ENCODE peak calls at places on chromosomes 1 and 21, in ten cellular contexts. O, Z, D, G, R, N, S, Y, C and I are unnamed samples.

GRCh38 chr1:36083635-36084501 is at the start of gene TEKT2:
- DNase-seq in D (peak; percentile 18), C (peak; percentile 96), N (no peak), O (no peak), Y (no peak), R (peak; percentile 80), G (no peak), Z (peak; percentile 42), S (peak; percentile 82), I (peak; percentile 78)

GRCh38 chr1:13945856-13946255 is 245.9 kb downstream of the PRDM2 start:
- DNase-seq in G (no peak), Z (no peak), R (no peak), D (no peak), N (no peak), O (no peak), C (no peak), S (no peak), Y (no peak), I (no peak)

GRCh38 chr1:93575586-93576271 is 105.9 kb downstream of the BCAR3 start:
- DNase-seq in Y (no peak), C (peak; percentile 72), N (no peak), S (no peak), R (no peak), G (no peak), D (no peak), O (peak; percentile 78), Z (no peak), I (no peak)

GRCh38 chr21:25898671-25899070 is 163.9 kb downstream of the GABPA start:
- DNase-seq in R (no peak), S (no peak), G (no peak), O (peak; percentile 54), Z (no peak), N (no peak), D (no peak), Y (no peak), C (no peak), I (no peak)

GRCh38 chr1:172883387-172883791 is 167.4 kb downstream of the TNFSF18 start:
- DNase-seq in D (no peak), C (no peak), R (no peak), O (no peak), N (no peak), Z (no peak), Y (no peak), G (no peak), S (no peak), I (no peak)

GRCh38 chr1:110542730-110543129 is 23.8 kb upstream of the KCNA10 start:
- DNase-seq in G (no peak), Z (no peak), N (no peak), Y (no peak), O (peak; percentile 31), C (peak; percentile 77), D (peak; percentile 49), R (peak; percentile 72), S (peak; percentile 75), I (no peak)

GRCh38 chr1:36532810-36533401 is 50.2 kb upstream of the CSF3R start:
- DNase-seq in D (no peak), S (no peak), C (no peak), Z (no peak), N (no peak), O (no peak), G (no peak), Y (no peak), R (no peak), I (no peak)

GRCh38 chr1:22774483-22775182 is 64.0 kb downstream of the EPHB2 start:
- DNase-seq in N (no peak), O (no peak), S (no peak), D (no peak), R (no peak), Z (no peak), G (no peak), Y (no peak), C (no peak), I (no peak)

GRCh38 chr1:44775930-44776748 is 799 bp downstream of the RPS8 start:
- DNase-seq in R (peak; percentile 55), O (no peak), S (peak; percentile 15), C (no peak), Z (no peak), Y (no peak), G (peak; percentile 38), N (peak; percentile 41), D (peak; percentile 17), I (peak; percentile 63)

GRCh38 chr1:230308039-230308438 is 118.1 kb downstream of the PGBD5 start:
- DNase-seq in O (peak; percentile 75), Z (peak; percentile 72), G (peak; percentile 89), Y (peak; percentile 74), S (no peak), C (no peak), R (peak; percentile 52), N (peak; percentile 35), D (peak; percentile 65), I (peak; percentile 97)

GRCh38 chr21:42366292-42367010 is at the start of gene TFF1:
- DNase-seq in Y (no peak), R (peak; percentile 84), S (no peak), D (no peak), C (no peak), Z (no peak), N (no peak), O (no peak), G (peak; percentile 79), I (no peak)

GRCh38 chr1:5998051-5998905 is 6.1 kb upstream of the NPHP4 start:
- DNase-seq in Z (no peak), Y (peak; percentile 6), O (no peak), N (no peak), C (no peak), D (no peak), S (no peak), R (no peak), G (no peak), I (peak; percentile 41)

GRCh38 chr1:160781129-160781808 is 14.7 kb upstream of the LY9 start:
- DNase-seq in D (no peak), O (peak; percentile 74), N (no peak), Y (no peak), S (no peak), R (peak; percentile 68), G (peak; percentile 88), C (no peak), Z (peak; percentile 67), I (peak; percentile 60)

GRCh38 chr1:69673301-69673700 is 105.6 kb downstream of the LRRC7 start:
- DNase-seq in C (no peak), O (no peak), R (no peak), Z (no peak), S (no peak), Y (no peak), D (peak; percentile 3), G (no peak), N (no peak), I (no peak)

GRCh38 chr1:40337448-40337847 is 20.4 kb upstream of the COL9A2 start:
- DNase-seq in G (peak; percentile 26), S (no peak), Y (no peak), O (no peak), D (no peak), Z (no peak), R (no peak), N (no peak), C (no peak), I (no peak)

GRCh38 chr1:21576798-21577187 is 67.6 kb downstream of the ALPL start:
- DNase-seq in G (no peak), S (no peak), D (no peak), C (no peak), N (no peak), O (no peak), Z (no peak), Y (no peak), R (no peak), I (no peak)

GRCh38 chr1:198711837-198712236 is 73.0 kb downstream of the PTPRC start:
- DNase-seq in C (no peak), Z (no peak), S (no peak), N (no peak), D (no peak), G (no peak), O (peak; percentile 51), R (no peak), Y (no peak), I (no peak)

GRCh38 chr1:198717510-198717909 is 78.7 kb downstream of the PTPRC start:
- DNase-seq in Y (no peak), N (no peak), Z (no peak), S (no peak), R (no peak), G (no peak), C (no peak), O (no peak), D (no peak), I (no peak)

GRCh38 chr1:198716051-198716450 is 77.2 kb downstream of the PTPRC start:
- DNase-seq in O (no peak), Z (no peak), C (no peak), N (no peak), R (no peak), G (no peak), S (no peak), D (no peak), Y (no peak), I (no peak)

GRCh38 chr1:198713081-198713480 is 74.2 kb downstream of the PTPRC start:
- DNase-seq in Z (no peak), D (no peak), Y (no peak), O (peak; percentile 84), N (no peak), C (no peak), S (no peak), R (no peak), G (no peak), I (no peak)
- H3K27ac ChIP-seq in Z (no peak overlapping the region), D (no peak overlapping the region), Y (no peak overlapping the region), O (no peak overlapping the region), N (no peak overlapping the region), C (no peak overlapping the region), S (no peak overlapping the region), R (no peak overlapping the region), G (no peak overlapping the region), I (no peak overlapping the region)

DNA sequence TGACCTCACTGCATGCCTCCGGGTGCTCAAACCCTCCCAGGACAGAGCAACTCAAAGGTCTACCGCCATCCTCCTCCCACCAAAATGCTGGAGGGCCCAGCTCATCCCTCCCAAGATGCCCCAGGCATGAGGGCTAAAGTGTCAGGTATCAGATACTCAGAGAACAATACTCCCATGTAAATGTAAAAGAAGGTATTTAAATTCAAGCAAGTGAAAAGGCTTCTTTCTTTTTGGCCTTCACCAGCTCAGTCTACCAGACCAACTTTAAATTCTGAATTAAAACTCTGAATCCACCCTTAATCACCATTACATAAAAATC is 3.0 kb downstream of the PARP1 start:
- DNase-seq in C (peak; percentile 35), S (no peak), O (no peak), D (no peak), R (no peak), N (no peak), Z (no peak), G (no peak), Y (no peak), I (no peak)
- H3K4me1 ChIP-seq in C (peaks cover 42% of the 10 kb centered on the region), S (peaks cover 53% of the 10 kb centered on the region), O (no peaks in the 10 kb centered on the region), D (peaks cover 14% of the 10 kb centered on the region), R (peaks cover 25% of the 10 kb centered on the region), N (no peaks in the 10 kb centered on the region), Z (peaks cover 15% of the 10 kb centered on the region), G (peaks cover 13% of the 10 kb centered on the region), Y (peaks cover 54% of the 10 kb centered on the region), I (peaks cover 28% of the 10 kb centered on the region)

GRCh38 chr1:151613275-151613867 is 1.5 kb downstream of the SNX27 start:
- DNase-seq in R (no peak), G (no peak), Y (no peak), Z (no peak), S (peak; percentile 9), O (no peak), N (no peak), D (no peak), C (peak; percentile 42), I (no peak)
- H3K27ac ChIP-seq in R (peak overlapping the region; percentile 96), G (peak overlapping the region; percentile 85), Y (no peak overlapping the region), Z (no peak overlapping the region), S (no peak overlapping the region), O (no peak overlapping the region), N (peak overlapping the region; percentile 97), D (peak overlapping the region; percentile 88), C (no peak overlapping the region), I (no peak overlapping the region)

GRCh38 chr1:180154003-180154324 is 705 bp upstream of the QSOX1 start:
- DNase-seq in C (peak; percentile 7), S (no peak), G (no peak), R (no peak), D (no peak), Z (no peak), N (no peak), Y (no peak), O (no peak), I (no peak)
- H3K4me1 ChIP-seq in C (peaks cover 9% of the 10 kb centered on the region), S (peaks cover 3% of the 10 kb centered on the region), G (peaks cover 26% of the 10 kb centered on the region), R (peaks cover 38% of the 10 kb centered on the region), D (peaks cover 29% of the 10 kb centered on the region), Z (peaks cover 20% of the 10 kb centered on the region), N (no peaks in the 10 kb centered on the region), Y (peaks cover 56% of the 10 kb centered on the region), O (peaks cover 22% of the 10 kb centered on the region), I (peaks cover 28% of the 10 kb centered on the region)